ENCODE peak calls at places on chromosomes 7 and 10, in four cellular contexts. A is esophagus squamous epithelium, O is astrocyte of the cerebellum, J is fibroblast of mammary gland. P is an unnamed sample.

GRCh38 chr7:79681454-79681853 is 228.0 kb upstream of the MAGI2 start:
- DNase-seq in A (no peak), O (no peak), J (no peak), P (no peak)

GRCh38 chr10:59905066-59905734 is 1.2 kb downstream of the CCDC6 start:
- DNase-seq in J (peak), O (no peak), A (no peak), P (no peak)

GRCh38 chr10:73096041-73096451 is 620 bp downstream of the P4HA1 start:
- DNase-seq in J (peak), A (peak), O (no peak), P (no peak)

GRCh38 chr7:64849250-64849923 is 53.7 kb upstream of the ZNF273 start:
- DNase-seq in A (no peak), O (no peak), J (peak), P (peak)

GRCh38 chr7:136000288-136000913 is 23.2 kb upstream of the MTPN start:
- DNase-seq in O (no peak), J (no peak), A (no peak), P (no peak)

GRCh38 chr7:25812086-25812855 is 339.7 kb upstream of the NFE2L3 start:
- DNase-seq in A (no peak), J (no peak), O (no peak), P (no peak)

GRCh38 chr10:43227911-43228782 is 38.7 kb downstream of the RASGEF1A start:
- DNase-seq in J (no peak), O (no peak), A (no peak), P (no peak)

GRCh38 chr10:97210576-97210975 is 24.8 kb upstream of the SLIT1 start:
- DNase-seq in O (peak), A (no peak), J (peak), P (no peak)

GRCh38 chr7:17437586-17437985 is 139.1 kb downstream of the AHR start:
- DNase-seq in A (no peak), O (no peak), J (no peak), P (no peak)

GRCh38 chr7:99326408-99326782 is 697 bp downstream of the ARPC1A start:
- DNase-seq in O (no peak), A (no peak), J (no peak), P (no peak)

GRCh38 chr10:73774637-73775036 is 7.2 kb upstream of the CHCHD1 start:
- DNase-seq in A (no peak), O (no peak), J (peak), P (no peak)

GRCh38 chr7:101108961-101109360 is 17.9 kb upstream of the SERPINE1 start:
- DNase-seq in A (no peak), O (no peak), J (no peak), P (no peak)

GRCh38 chr10:3759397-3759796 is 25.6 kb downstream of the KLF6 start:
- DNase-seq in O (no peak), A (no peak), J (no peak), P (no peak)

GRCh38 chr10:97759157-97759980 is 12.4 kb downstream of the SFRP5 start:
- DNase-seq in A (no peak), O (peak), J (peak), P (no peak)

GRCh38 chr7:50791921-50792341 is 9.2 kb upstream of the GRB10 start:
- DNase-seq in O (no peak), A (no peak), J (peak), P (no peak)

GRCh38 chr7:97503367-97504094 is 228.4 kb upstream of the TAC1 start:
- DNase-seq in J (no peak), A (no peak), O (no peak), P (no peak)

GRCh38 chr10:45463244-45464116 is 89.5 kb downstream of the ALOX5 start:
- DNase-seq in A (no peak), J (no peak), O (no peak), P (no peak)

GRCh38 chr10:113060221-113061053 is 110.4 kb downstream of the TCF7L2 start:
- DNase-seq in O (no peak), J (no peak), A (no peak), P (no peak)

DNA sequence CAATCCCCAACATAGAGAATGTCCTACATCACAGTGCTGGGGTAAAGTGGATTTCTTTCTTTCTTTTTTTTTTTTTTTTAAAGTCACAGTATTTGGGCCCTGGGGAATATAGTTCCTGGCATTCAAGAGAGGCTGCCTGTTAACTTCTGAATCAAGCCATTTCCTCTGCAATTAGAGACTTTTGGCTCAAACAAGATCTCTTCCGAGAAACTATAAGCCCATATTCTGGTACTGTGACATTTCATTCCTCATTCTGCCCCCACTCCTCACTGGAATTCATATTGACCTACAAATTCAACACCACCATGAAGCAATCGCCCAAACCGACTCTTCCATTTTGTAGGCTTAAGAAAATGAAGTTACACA is 187.4 kb downstream of the PHTF2 start:
- DNase-seq in O (no peak), J (peak), A (no peak), P (peak)
- H3K4me3 ChIP-seq in O (no peak), J (no peak), A (no peak), P (no peak)

DNA sequence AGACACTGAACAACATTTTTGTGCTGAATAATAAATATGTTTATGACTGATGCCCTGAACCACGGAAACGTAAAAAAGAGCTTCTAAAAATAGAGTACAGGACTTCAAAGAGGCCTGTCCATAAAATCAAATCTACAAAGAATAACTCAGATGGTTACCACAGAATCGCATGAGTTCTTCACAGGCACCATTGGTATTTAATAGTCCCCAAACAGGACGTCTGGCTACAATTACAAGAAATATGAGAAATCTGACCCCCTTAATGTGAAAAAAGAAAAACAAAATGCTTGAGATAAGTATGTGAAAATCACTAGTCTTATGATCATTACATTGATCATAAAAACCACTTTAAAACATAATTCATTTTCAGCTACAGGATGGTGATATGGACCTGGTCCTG is 20.8 kb downstream of the CYTH3 start:
- DNase-seq in A (no peak), J (no peak), O (no peak), P (no peak)
- H3K4me3 ChIP-seq in A (no peak), J (no peak), O (no peak), P (no peak)

DNA sequence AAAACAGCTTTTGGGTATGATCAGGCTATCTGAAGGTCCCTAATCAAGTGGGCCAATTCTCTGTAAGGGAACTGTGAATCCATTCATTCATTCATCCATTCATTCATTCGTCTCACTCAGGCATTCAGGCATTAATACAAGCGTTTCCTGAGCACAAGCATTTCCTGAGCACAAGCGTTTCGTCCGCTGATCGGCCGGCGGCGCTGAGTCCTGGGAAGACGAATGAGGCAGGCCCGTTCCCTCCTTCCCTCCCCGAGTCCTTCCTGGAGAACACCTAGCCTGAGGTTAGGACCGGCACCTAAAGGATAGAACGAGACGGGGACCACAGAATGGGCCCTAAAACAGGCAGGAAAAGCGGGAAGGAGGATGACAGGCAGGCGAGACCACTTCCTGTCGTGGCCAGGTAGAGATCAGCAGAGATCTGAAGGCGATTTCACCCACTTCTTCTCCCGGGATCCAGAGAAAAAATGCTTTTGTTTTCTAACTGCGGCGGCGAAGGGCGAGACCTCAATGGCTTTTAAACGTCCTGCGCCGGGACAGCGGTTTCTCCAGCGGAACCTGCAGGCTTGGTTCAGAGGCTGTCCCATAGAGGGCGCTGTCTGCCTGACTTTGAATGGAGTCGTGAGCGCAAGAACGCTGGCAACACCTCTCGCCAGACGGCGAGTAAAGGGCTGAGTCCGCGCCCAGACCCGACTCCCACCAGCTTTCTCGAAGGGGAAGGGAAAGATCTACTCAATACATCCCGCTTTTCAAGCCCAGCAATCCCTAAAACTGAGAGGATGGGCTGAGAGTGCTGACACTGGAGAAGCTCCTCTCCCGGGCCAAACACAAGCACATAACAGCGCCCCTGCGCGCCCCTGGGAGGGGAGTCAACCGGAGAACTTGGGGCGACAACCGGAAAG is 2.9 kb upstream of the HMX3 start:
- DNase-seq in A (peak), O (peak), J (peak), P (no peak)
- H3K4me3 ChIP-seq in A (peak), O (peak), J (peak), P (peak)

DNA sequence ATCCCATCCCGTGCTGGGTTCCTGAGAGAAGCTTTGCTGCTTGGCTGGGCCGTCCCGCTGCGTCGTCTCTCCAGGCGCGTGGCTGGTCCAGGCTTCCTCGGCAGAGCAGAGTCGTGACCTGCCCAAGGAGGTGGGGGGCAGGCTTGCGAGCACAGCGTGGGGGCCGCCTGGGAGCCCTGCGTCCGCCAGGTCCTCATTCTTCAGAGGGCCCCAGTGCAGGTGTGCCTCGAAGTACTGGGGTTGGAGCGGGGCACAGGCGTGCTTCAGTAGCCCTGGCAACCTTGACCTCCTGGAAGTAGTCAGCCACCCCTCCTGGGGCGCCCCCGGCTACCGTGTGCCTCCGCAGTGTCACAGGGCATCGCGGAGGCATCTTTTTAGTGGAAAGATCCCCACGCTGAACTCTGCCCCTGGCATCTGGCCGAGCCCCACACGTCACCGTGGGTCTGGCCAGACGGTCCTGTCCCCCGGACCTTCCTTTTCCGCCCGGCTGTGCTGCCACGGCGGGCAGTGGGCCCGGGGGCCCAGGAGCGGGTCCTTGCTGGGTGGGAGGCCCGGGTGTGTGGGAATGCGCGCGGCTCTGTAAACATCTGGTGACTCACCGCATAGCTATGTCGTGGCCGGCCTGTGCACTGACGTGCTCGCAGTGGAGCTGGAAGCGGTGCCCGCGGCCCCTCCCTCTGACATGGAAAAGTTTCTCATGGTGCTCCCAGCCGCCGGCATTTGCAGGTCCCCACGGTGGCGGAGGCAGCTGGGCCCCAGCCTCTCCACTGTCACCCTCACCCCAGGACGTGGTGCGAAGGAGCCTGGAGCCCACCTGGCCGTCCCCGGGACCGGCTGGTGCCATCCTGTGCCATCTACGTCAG is 6.5 kb downstream of the MAFK start:
- DNase-seq in J (peak), O (peak), A (no peak), P (peak)
- H3K4me3 ChIP-seq in J (peak), O (peak), A (peak), P (peak)

GRCh38 chr7:139830292-139830691 is 1.2 kb downstream of the TBXAS1 start:
- DNase-seq in O (no peak), A (no peak), J (no peak), P (no peak)
- H3K4me3 ChIP-seq in O (no peak), A (peak), J (no peak), P (no peak)

P was measured in skeletal muscle cell.